ENCODE peak calls at places on chromosome 19, in eight cellular contexts. One of them, this sample, is unnamed.

GRCh38 chr19:18951721-18952281 is 10.8 kb upstream of the HOMER3 start:
- DNase-seq in activated T-helper 2 cell treated with anti-CD3 and anti-CD28 coated beads, Interferon-gamma antibody, Interleukin-2, Interleukin-4, amounts not matched to agents 10 μg/mL and 5 μg/mL and 100 μg/mL, durations not matched to agents 14 hours and 24 hours and 36 hours: no peak
- DNase-seq in K562: no peak
- DNase-seq in stimulated activated CD4-positive, alpha-beta T cell treated with anti-CD3 and anti-CD28 coated beads, TNF-alpha, amount 100 ng/mL, for 48 hours: no peak
- DNase-seq in activated CD8-positive, alpha-beta memory T cell treated with anti-CD3 and anti-CD28 coated beads for 24 hours: no peak
- DNase-seq in NCI-H345: no peak
- DNase-seq in left cardiac atrium: no peak
- DNase-seq in skeletal muscle cell: no peak
- DNase-seq in this sample: no peak

GRCh38 chr19:41116261-41116660 is 2.0 kb downstream of the CYP2F1 start:
- DNase-seq in K562: no peak
- DNase-seq in NCI-H345: no peak
- DNase-seq in activated T-helper 2 cell treated with anti-CD3 and anti-CD28 coated beads, Interferon-gamma antibody, Interleukin-2, Interleukin-4, amounts not matched to agents 10 μg/mL and 5 μg/mL and 100 μg/mL, durations not matched to agents 14 hours and 24 hours and 36 hours: no peak
- DNase-seq in activated CD8-positive, alpha-beta memory T cell treated with anti-CD3 and anti-CD28 coated beads for 24 hours: peak; percentile 33
- DNase-seq in stimulated activated CD4-positive, alpha-beta T cell treated with anti-CD3 and anti-CD28 coated beads, TNF-alpha, amount 100 ng/mL, for 48 hours: no peak
- DNase-seq in left cardiac atrium: no peak
- DNase-seq in skeletal muscle cell: no peak
- DNase-seq in this sample: no peak

GRCh38 chr19:32862741-32863140 is 6.8 kb downstream of the SLC7A9 start:
- DNase-seq in activated CD8-positive, alpha-beta memory T cell treated with anti-CD3 and anti-CD28 coated beads for 24 hours: no peak
- DNase-seq in NCI-H345: no peak
- DNase-seq in skeletal muscle cell: no peak
- DNase-seq in K562: no peak
- DNase-seq in stimulated activated CD4-positive, alpha-beta T cell treated with anti-CD3 and anti-CD28 coated beads, TNF-alpha, amount 100 ng/mL, for 48 hours: no peak
- DNase-seq in activated T-helper 2 cell treated with anti-CD3 and anti-CD28 coated beads, Interferon-gamma antibody, Interleukin-2, Interleukin-4, amounts not matched to agents 10 μg/mL and 5 μg/mL and 100 μg/mL, durations not matched to agents 14 hours and 24 hours and 36 hours: no peak
- DNase-seq in left cardiac atrium: no peak
- DNase-seq in this sample: peak; percentile 73

GRCh38 chr19:14818588-14818987 is 16.4 kb downstream of the OR7A5 start:
- DNase-seq in activated CD8-positive, alpha-beta memory T cell treated with anti-CD3 and anti-CD28 coated beads for 24 hours: no peak
- DNase-seq in K562: no peak
- DNase-seq in NCI-H345: no peak
- DNase-seq in activated T-helper 2 cell treated with anti-CD3 and anti-CD28 coated beads, Interferon-gamma antibody, Interleukin-2, Interleukin-4, amounts not matched to agents 10 μg/mL and 5 μg/mL and 100 μg/mL, durations not matched to agents 14 hours and 24 hours and 36 hours: no peak
- DNase-seq in left cardiac atrium: no peak
- DNase-seq in skeletal muscle cell: no peak
- DNase-seq in stimulated activated CD4-positive, alpha-beta T cell treated with anti-CD3 and anti-CD28 coated beads, TNF-alpha, amount 100 ng/mL, for 48 hours: no peak
- DNase-seq in this sample: no peak

GRCh38 chr19:7788178-7788932 is 25.3 kb downstream of the CLEC4M start:
- DNase-seq in activated T-helper 2 cell treated with anti-CD3 and anti-CD28 coated beads, Interferon-gamma antibody, Interleukin-2, Interleukin-4, amounts not matched to agents 10 μg/mL and 5 μg/mL and 100 μg/mL, durations not matched to agents 14 hours and 24 hours and 36 hours: no peak
- DNase-seq in skeletal muscle cell: no peak
- DNase-seq in NCI-H345: no peak
- DNase-seq in stimulated activated CD4-positive, alpha-beta T cell treated with anti-CD3 and anti-CD28 coated beads, TNF-alpha, amount 100 ng/mL, for 48 hours: no peak
- DNase-seq in activated CD8-positive, alpha-beta memory T cell treated with anti-CD3 and anti-CD28 coated beads for 24 hours: no peak
- DNase-seq in left cardiac atrium: no peak
- DNase-seq in K562: no peak
- DNase-seq in this sample: no peak

GRCh38 chr19:55041627-55042343 is 3.7 kb upstream of the GP6 start:
- DNase-seq in left cardiac atrium: no peak
- DNase-seq in activated CD8-positive, alpha-beta memory T cell treated with anti-CD3 and anti-CD28 coated beads for 24 hours: peak; percentile 66
- DNase-seq in NCI-H345: no peak
- DNase-seq in skeletal muscle cell: no peak
- DNase-seq in stimulated activated CD4-positive, alpha-beta T cell treated with anti-CD3 and anti-CD28 coated beads, TNF-alpha, amount 100 ng/mL, for 48 hours: peak; percentile 31
- DNase-seq in activated T-helper 2 cell treated with anti-CD3 and anti-CD28 coated beads, Interferon-gamma antibody, Interleukin-2, Interleukin-4, amounts not matched to agents 10 μg/mL and 5 μg/mL and 100 μg/mL, durations not matched to agents 14 hours and 24 hours and 36 hours: peak; percentile 35
- DNase-seq in K562: peak; percentile 80
- DNase-seq in this sample: no peak

GRCh38 chr19:49014123-49014869 is 2.6 kb downstream of the LHB start:
- DNase-seq in left cardiac atrium: peak; percentile 49
- DNase-seq in stimulated activated CD4-positive, alpha-beta T cell treated with anti-CD3 and anti-CD28 coated beads, TNF-alpha, amount 100 ng/mL, for 48 hours: no peak
- DNase-seq in activated CD8-positive, alpha-beta memory T cell treated with anti-CD3 and anti-CD28 coated beads for 24 hours: no peak
- DNase-seq in K562: no peak
- DNase-seq in activated T-helper 2 cell treated with anti-CD3 and anti-CD28 coated beads, Interferon-gamma antibody, Interleukin-2, Interleukin-4, amounts not matched to agents 10 μg/mL and 5 μg/mL and 100 μg/mL, durations not matched to agents 14 hours and 24 hours and 36 hours: no peak
- DNase-seq in skeletal muscle cell: no peak
- DNase-seq in NCI-H345: no peak
- DNase-seq in this sample: no peak

GRCh38 chr19:52343548-52343947 is 7.5 kb downstream of the ZNF610 start:
- DNase-seq in NCI-H345: peak; percentile 52
- DNase-seq in left cardiac atrium: peak; percentile 70
- DNase-seq in activated T-helper 2 cell treated with anti-CD3 and anti-CD28 coated beads, Interferon-gamma antibody, Interleukin-2, Interleukin-4, amounts not matched to agents 10 μg/mL and 5 μg/mL and 100 μg/mL, durations not matched to agents 14 hours and 24 hours and 36 hours: peak; percentile 15
- DNase-seq in activated CD8-positive, alpha-beta memory T cell treated with anti-CD3 and anti-CD28 coated beads for 24 hours: peak; percentile 70
- DNase-seq in K562: peak; percentile 61
- DNase-seq in skeletal muscle cell: no peak
- DNase-seq in stimulated activated CD4-positive, alpha-beta T cell treated with anti-CD3 and anti-CD28 coated beads, TNF-alpha, amount 100 ng/mL, for 48 hours: peak; percentile 44
- DNase-seq in this sample: no peak

GRCh38 chr19:5463959-5464358 is 8.7 kb downstream of the ZNRF4 start:
- DNase-seq in stimulated activated CD4-positive, alpha-beta T cell treated with anti-CD3 and anti-CD28 coated beads, TNF-alpha, amount 100 ng/mL, for 48 hours: no peak
- DNase-seq in activated CD8-positive, alpha-beta memory T cell treated with anti-CD3 and anti-CD28 coated beads for 24 hours: no peak
- DNase-seq in activated T-helper 2 cell treated with anti-CD3 and anti-CD28 coated beads, Interferon-gamma antibody, Interleukin-2, Interleukin-4, amounts not matched to agents 10 μg/mL and 5 μg/mL and 100 μg/mL, durations not matched to agents 14 hours and 24 hours and 36 hours: no peak
- DNase-seq in left cardiac atrium: no peak
- DNase-seq in NCI-H345: no peak
- DNase-seq in skeletal muscle cell: no peak
- DNase-seq in K562: no peak
- DNase-seq in this sample: no peak

GRCh38 chr19:33777351-33777750 is 19.3 kb upstream of the KCTD15 start:
- DNase-seq in left cardiac atrium: no peak
- DNase-seq in activated CD8-positive, alpha-beta memory T cell treated with anti-CD3 and anti-CD28 coated beads for 24 hours: no peak
- DNase-seq in NCI-H345: no peak
- DNase-seq in K562: no peak
- DNase-seq in stimulated activated CD4-positive, alpha-beta T cell treated with anti-CD3 and anti-CD28 coated beads, TNF-alpha, amount 100 ng/mL, for 48 hours: no peak
- DNase-seq in skeletal muscle cell: no peak
- DNase-seq in activated T-helper 2 cell treated with anti-CD3 and anti-CD28 coated beads, Interferon-gamma antibody, Interleukin-2, Interleukin-4, amounts not matched to agents 10 μg/mL and 5 μg/mL and 100 μg/mL, durations not matched to agents 14 hours and 24 hours and 36 hours: no peak
- DNase-seq in this sample: no peak

GRCh38 chr19:57682226-57682766 is 519 bp downstream of the ZNF551 start:
- DNase-seq in left cardiac atrium: no peak
- DNase-seq in activated CD8-positive, alpha-beta memory T cell treated with anti-CD3 and anti-CD28 coated beads for 24 hours: no peak
- DNase-seq in activated T-helper 2 cell treated with anti-CD3 and anti-CD28 coated beads, Interferon-gamma antibody, Interleukin-2, Interleukin-4, amounts not matched to agents 10 μg/mL and 5 μg/mL and 100 μg/mL, durations not matched to agents 14 hours and 24 hours and 36 hours: no peak
- DNase-seq in skeletal muscle cell: no peak
- DNase-seq in stimulated activated CD4-positive, alpha-beta T cell treated with anti-CD3 and anti-CD28 coated beads, TNF-alpha, amount 100 ng/mL, for 48 hours: no peak
- DNase-seq in NCI-H345: no peak
- DNase-seq in K562: no peak
- DNase-seq in this sample: no peak

GRCh38 chr19:41323430-41324125 is 13.6 kb downstream of the CCDC97 start:
- DNase-seq in NCI-H345: no peak
- DNase-seq in activated T-helper 2 cell treated with anti-CD3 and anti-CD28 coated beads, Interferon-gamma antibody, Interleukin-2, Interleukin-4, amounts not matched to agents 10 μg/mL and 5 μg/mL and 100 μg/mL, durations not matched to agents 14 hours and 24 hours and 36 hours: no peak
- DNase-seq in left cardiac atrium: peak; percentile 82
- DNase-seq in activated CD8-positive, alpha-beta memory T cell treated with anti-CD3 and anti-CD28 coated beads for 24 hours: no peak
- DNase-seq in skeletal muscle cell: peak; percentile 92
- DNase-seq in K562: peak; percentile 92
- DNase-seq in stimulated activated CD4-positive, alpha-beta T cell treated with anti-CD3 and anti-CD28 coated beads, TNF-alpha, amount 100 ng/mL, for 48 hours: no peak
- DNase-seq in this sample: peak; percentile 89

GRCh38 chr19:11365557-11366117 is 8.8 kb upstream of the SWSAP1 start:
- DNase-seq in skeletal muscle cell: no peak
- DNase-seq in activated T-helper 2 cell treated with anti-CD3 and anti-CD28 coated beads, Interferon-gamma antibody, Interleukin-2, Interleukin-4, amounts not matched to agents 10 μg/mL and 5 μg/mL and 100 μg/mL, durations not matched to agents 14 hours and 24 hours and 36 hours: no peak
- DNase-seq in K562: no peak
- DNase-seq in activated CD8-positive, alpha-beta memory T cell treated with anti-CD3 and anti-CD28 coated beads for 24 hours: no peak
- DNase-seq in stimulated activated CD4-positive, alpha-beta T cell treated with anti-CD3 and anti-CD28 coated beads, TNF-alpha, amount 100 ng/mL, for 48 hours: no peak
- DNase-seq in NCI-H345: no peak
- DNase-seq in left cardiac atrium: no peak
- DNase-seq in this sample: no peak

GRCh38 chr19:1260749-1261511 is 8.2 kb upstream of the CIRBP start:
- DNase-seq in left cardiac atrium: peak; percentile 97
- DNase-seq in K562: peak; percentile 96
- DNase-seq in NCI-H345: peak; percentile 97
- DNase-seq in stimulated activated CD4-positive, alpha-beta T cell treated with anti-CD3 and anti-CD28 coated beads, TNF-alpha, amount 100 ng/mL, for 48 hours: peak; percentile 97
- DNase-seq in activated T-helper 2 cell treated with anti-CD3 and anti-CD28 coated beads, Interferon-gamma antibody, Interleukin-2, Interleukin-4, amounts not matched to agents 10 μg/mL and 5 μg/mL and 100 μg/mL, durations not matched to agents 14 hours and 24 hours and 36 hours: peak; percentile 97
- DNase-seq in skeletal muscle cell: peak; percentile 84
- DNase-seq in activated CD8-positive, alpha-beta memory T cell treated with anti-CD3 and anti-CD28 coated beads for 24 hours: peak; percentile 98
- DNase-seq in this sample: peak; percentile 97

GRCh38 chr19:53660584-53660983 is 28.8 kb downstream of the DPRX start:
- DNase-seq in stimulated activated CD4-positive, alpha-beta T cell treated with anti-CD3 and anti-CD28 coated beads, TNF-alpha, amount 100 ng/mL, for 48 hours: no peak
- DNase-seq in NCI-H345: no peak
- DNase-seq in activated T-helper 2 cell treated with anti-CD3 and anti-CD28 coated beads, Interferon-gamma antibody, Interleukin-2, Interleukin-4, amounts not matched to agents 10 μg/mL and 5 μg/mL and 100 μg/mL, durations not matched to agents 14 hours and 24 hours and 36 hours: no peak
- DNase-seq in left cardiac atrium: no peak
- DNase-seq in skeletal muscle cell: no peak
- DNase-seq in K562: no peak
- DNase-seq in activated CD8-positive, alpha-beta memory T cell treated with anti-CD3 and anti-CD28 coated beads for 24 hours: no peak
- DNase-seq in this sample: no peak

GRCh38 chr19:16075430-16076153 is 703 bp upstream of the TPM4 start:
- DNase-seq in stimulated activated CD4-positive, alpha-beta T cell treated with anti-CD3 and anti-CD28 coated beads, TNF-alpha, amount 100 ng/mL, for 48 hours: no peak
- DNase-seq in left cardiac atrium: no peak
- DNase-seq in K562: no peak
- DNase-seq in skeletal muscle cell: no peak
- DNase-seq in activated CD8-positive, alpha-beta memory T cell treated with anti-CD3 and anti-CD28 coated beads for 24 hours: no peak
- DNase-seq in activated T-helper 2 cell treated with anti-CD3 and anti-CD28 coated beads, Interferon-gamma antibody, Interleukin-2, Interleukin-4, amounts not matched to agents 10 μg/mL and 5 μg/mL and 100 μg/mL, durations not matched to agents 14 hours and 24 hours and 36 hours: no peak
- DNase-seq in NCI-H345: no peak
- DNase-seq in this sample: no peak

GRCh38 chr19:43331435-43332010 is 22.0 kb upstream of the CD177 start:
- DNase-seq in activated CD8-positive, alpha-beta memory T cell treated with anti-CD3 and anti-CD28 coated beads for 24 hours: no peak
- DNase-seq in K562: no peak
- DNase-seq in skeletal muscle cell: no peak
- DNase-seq in NCI-H345: no peak
- DNase-seq in activated T-helper 2 cell treated with anti-CD3 and anti-CD28 coated beads, Interferon-gamma antibody, Interleukin-2, Interleukin-4, amounts not matched to agents 10 μg/mL and 5 μg/mL and 100 μg/mL, durations not matched to agents 14 hours and 24 hours and 36 hours: no peak
- DNase-seq in stimulated activated CD4-positive, alpha-beta T cell treated with anti-CD3 and anti-CD28 coated beads, TNF-alpha, amount 100 ng/mL, for 48 hours: no peak
- DNase-seq in left cardiac atrium: no peak
- DNase-seq in this sample: no peak

GRCh38 chr19:467554-467953 is 6.7 kb upstream of the SHC2 start:
- DNase-seq in NCI-H345: no peak
- DNase-seq in left cardiac atrium: no peak
- DNase-seq in skeletal muscle cell: no peak
- DNase-seq in K562: no peak
- DNase-seq in activated CD8-positive, alpha-beta memory T cell treated with anti-CD3 and anti-CD28 coated beads for 24 hours: no peak
- DNase-seq in stimulated activated CD4-positive, alpha-beta T cell treated with anti-CD3 and anti-CD28 coated beads, TNF-alpha, amount 100 ng/mL, for 48 hours: no peak
- DNase-seq in activated T-helper 2 cell treated with anti-CD3 and anti-CD28 coated beads, Interferon-gamma antibody, Interleukin-2, Interleukin-4, amounts not matched to agents 10 μg/mL and 5 μg/mL and 100 μg/mL, durations not matched to agents 14 hours and 24 hours and 36 hours: no peak
- DNase-seq in this sample: no peak

GRCh38 chr19:3095375-3096191 is 1.4 kb downstream of the GNA11 start:
- DNase-seq in activated CD8-positive, alpha-beta memory T cell treated with anti-CD3 and anti-CD28 coated beads for 24 hours: peak; percentile 67
- DNase-seq in NCI-H345: no peak
- DNase-seq in K562: peak; percentile 40
- DNase-seq in left cardiac atrium: no peak
- DNase-seq in stimulated activated CD4-positive, alpha-beta T cell treated with anti-CD3 and anti-CD28 coated beads, TNF-alpha, amount 100 ng/mL, for 48 hours: peak; percentile 37
- DNase-seq in activated T-helper 2 cell treated with anti-CD3 and anti-CD28 coated beads, Interferon-gamma antibody, Interleukin-2, Interleukin-4, amounts not matched to agents 10 μg/mL and 5 μg/mL and 100 μg/mL, durations not matched to agents 14 hours and 24 hours and 36 hours: peak; percentile 22
- DNase-seq in skeletal muscle cell: no peak
- DNase-seq in this sample: peak; percentile 71

GRCh38 chr19:16143399-16144215 is at the start of gene HSH2D:
- DNase-seq in left cardiac atrium: peak; percentile 45
- DNase-seq in activated T-helper 2 cell treated with anti-CD3 and anti-CD28 coated beads, Interferon-gamma antibody, Interleukin-2, Interleukin-4, amounts not matched to agents 10 μg/mL and 5 μg/mL and 100 μg/mL, durations not matched to agents 14 hours and 24 hours and 36 hours: peak; percentile 79
- DNase-seq in activated CD8-positive, alpha-beta memory T cell treated with anti-CD3 and anti-CD28 coated beads for 24 hours: peak; percentile 85
- DNase-seq in K562: no peak
- DNase-seq in stimulated activated CD4-positive, alpha-beta T cell treated with anti-CD3 and anti-CD28 coated beads, TNF-alpha, amount 100 ng/mL, for 48 hours: peak; percentile 78
- DNase-seq in NCI-H345: peak; percentile 45
- DNase-seq in skeletal muscle cell: no peak
- DNase-seq in this sample: no peak

GRCh38 chr19:5637971-5638370 is 15.1 kb downstream of the SAFB start:
- DNase-seq in skeletal muscle cell: no peak
- DNase-seq in K562: no peak
- DNase-seq in left cardiac atrium: no peak
- DNase-seq in NCI-H345: no peak
- DNase-seq in activated T-helper 2 cell treated with anti-CD3 and anti-CD28 coated beads, Interferon-gamma antibody, Interleukin-2, Interleukin-4, amounts not matched to agents 10 μg/mL and 5 μg/mL and 100 μg/mL, durations not matched to agents 14 hours and 24 hours and 36 hours: no peak
- DNase-seq in activated CD8-positive, alpha-beta memory T cell treated with anti-CD3 and anti-CD28 coated beads for 24 hours: no peak
- DNase-seq in stimulated activated CD4-positive, alpha-beta T cell treated with anti-CD3 and anti-CD28 coated beads, TNF-alpha, amount 100 ng/mL, for 48 hours: no peak
- DNase-seq in this sample: peak; percentile 9

GRCh38 chr19:19537321-19538048 is 580 bp upstream of the CILP2 start:
- DNase-seq in NCI-H345: no peak
- DNase-seq in skeletal muscle cell: no peak
- DNase-seq in K562: no peak
- DNase-seq in left cardiac atrium: no peak
- DNase-seq in activated CD8-positive, alpha-beta memory T cell treated with anti-CD3 and anti-CD28 coated beads for 24 hours: no peak
- DNase-seq in stimulated activated CD4-positive, alpha-beta T cell treated with anti-CD3 and anti-CD28 coated beads, TNF-alpha, amount 100 ng/mL, for 48 hours: no peak
- DNase-seq in activated T-helper 2 cell treated with anti-CD3 and anti-CD28 coated beads, Interferon-gamma antibody, Interleukin-2, Interleukin-4, amounts not matched to agents 10 μg/mL and 5 μg/mL and 100 μg/mL, durations not matched to agents 14 hours and 24 hours and 36 hours: no peak
- DNase-seq in this sample: no peak

GRCh38 chr19:35785087-35785627 is 9.8 kb downstream of the ARHGAP33 start:
- DNase-seq in stimulated activated CD4-positive, alpha-beta T cell treated with anti-CD3 and anti-CD28 coated beads, TNF-alpha, amount 100 ng/mL, for 48 hours: no peak
- DNase-seq in K562: no peak
- DNase-seq in activated CD8-positive, alpha-beta memory T cell treated with anti-CD3 and anti-CD28 coated beads for 24 hours: no peak
- DNase-seq in skeletal muscle cell: no peak
- DNase-seq in activated T-helper 2 cell treated with anti-CD3 and anti-CD28 coated beads, Interferon-gamma antibody, Interleukin-2, Interleukin-4, amounts not matched to agents 10 μg/mL and 5 μg/mL and 100 μg/mL, durations not matched to agents 14 hours and 24 hours and 36 hours: no peak
- DNase-seq in left cardiac atrium: no peak
- DNase-seq in NCI-H345: no peak
- DNase-seq in this sample: no peak

GRCh38 chr19:7970716-7971448 is 27.4 kb upstream of the TIMM44 start:
- DNase-seq in activated CD8-positive, alpha-beta memory T cell treated with anti-CD3 and anti-CD28 coated beads for 24 hours: peak; percentile 67
- DNase-seq in left cardiac atrium: no peak
- DNase-seq in NCI-H345: peak; percentile 5
- DNase-seq in skeletal muscle cell: no peak
- DNase-seq in stimulated activated CD4-positive, alpha-beta T cell treated with anti-CD3 and anti-CD28 coated beads, TNF-alpha, amount 100 ng/mL, for 48 hours: peak; percentile 11
- DNase-seq in activated T-helper 2 cell treated with anti-CD3 and anti-CD28 coated beads, Interferon-gamma antibody, Interleukin-2, Interleukin-4, amounts not matched to agents 10 μg/mL and 5 μg/mL and 100 μg/mL, durations not matched to agents 14 hours and 24 hours and 36 hours: no peak
- DNase-seq in K562: peak; percentile 54
- DNase-seq in this sample: no peak

GRCh38 chr19:10826236-10826635 is 9.8 kb downstream of the TMED1 start:
- DNase-seq in left cardiac atrium: no peak
- DNase-seq in activated CD8-positive, alpha-beta memory T cell treated with anti-CD3 and anti-CD28 coated beads for 24 hours: no peak
- DNase-seq in activated T-helper 2 cell treated with anti-CD3 and anti-CD28 coated beads, Interferon-gamma antibody, Interleukin-2, Interleukin-4, amounts not matched to agents 10 μg/mL and 5 μg/mL and 100 μg/mL, durations not matched to agents 14 hours and 24 hours and 36 hours: no peak
- DNase-seq in NCI-H345: no peak
- DNase-seq in skeletal muscle cell: no peak
- DNase-seq in K562: no peak
- DNase-seq in stimulated activated CD4-positive, alpha-beta T cell treated with anti-CD3 and anti-CD28 coated beads, TNF-alpha, amount 100 ng/mL, for 48 hours: no peak
- DNase-seq in this sample: no peak

GRCh38 chr19:10830941-10831779 is 4.9 kb downstream of the TMED1 start:
- DNase-seq in left cardiac atrium: no peak
- DNase-seq in NCI-H345: no peak
- DNase-seq in K562: no peak
- DNase-seq in activated CD8-positive, alpha-beta memory T cell treated with anti-CD3 and anti-CD28 coated beads for 24 hours: no peak
- DNase-seq in skeletal muscle cell: no peak
- DNase-seq in stimulated activated CD4-positive, alpha-beta T cell treated with anti-CD3 and anti-CD28 coated beads, TNF-alpha, amount 100 ng/mL, for 48 hours: no peak
- DNase-seq in activated T-helper 2 cell treated with anti-CD3 and anti-CD28 coated beads, Interferon-gamma antibody, Interleukin-2, Interleukin-4, amounts not matched to agents 10 μg/mL and 5 μg/mL and 100 μg/mL, durations not matched to agents 14 hours and 24 hours and 36 hours: no peak
- DNase-seq in this sample: no peak

GRCh38 chr19:10975374-10976036 is 14.7 kb downstream of the SMARCA4 start:
- DNase-seq in K562: no peak
- DNase-seq in left cardiac atrium: peak; percentile 56
- DNase-seq in skeletal muscle cell: no peak
- DNase-seq in activated T-helper 2 cell treated with anti-CD3 and anti-CD28 coated beads, Interferon-gamma antibody, Interleukin-2, Interleukin-4, amounts not matched to agents 10 μg/mL and 5 μg/mL and 100 μg/mL, durations not matched to agents 14 hours and 24 hours and 36 hours: no peak
- DNase-seq in activated CD8-positive, alpha-beta memory T cell treated with anti-CD3 and anti-CD28 coated beads for 24 hours: no peak
- DNase-seq in stimulated activated CD4-positive, alpha-beta T cell treated with anti-CD3 and anti-CD28 coated beads, TNF-alpha, amount 100 ng/mL, for 48 hours: no peak
- DNase-seq in NCI-H345: no peak
- DNase-seq in this sample: no peak

GRCh38 chr19:15488489-15489226 is 9.4 kb upstream of the PGLYRP2 start:
- DNase-seq in K562: no peak
- DNase-seq in stimulated activated CD4-positive, alpha-beta T cell treated with anti-CD3 and anti-CD28 coated beads, TNF-alpha, amount 100 ng/mL, for 48 hours: no peak
- DNase-seq in left cardiac atrium: peak; percentile 52
- DNase-seq in NCI-H345: no peak
- DNase-seq in activated CD8-positive, alpha-beta memory T cell treated with anti-CD3 and anti-CD28 coated beads for 24 hours: no peak
- DNase-seq in skeletal muscle cell: no peak
- DNase-seq in activated T-helper 2 cell treated with anti-CD3 and anti-CD28 coated beads, Interferon-gamma antibody, Interleukin-2, Interleukin-4, amounts not matched to agents 10 μg/mL and 5 μg/mL and 100 μg/mL, durations not matched to agents 14 hours and 24 hours and 36 hours: no peak
- DNase-seq in this sample: no peak

GRCh38 chr19:33389574-33390119 is 16.1 kb downstream of the CEBPG start:
- DNase-seq in NCI-H345: no peak
- DNase-seq in stimulated activated CD4-positive, alpha-beta T cell treated with anti-CD3 and anti-CD28 coated beads, TNF-alpha, amount 100 ng/mL, for 48 hours: no peak
- DNase-seq in activated T-helper 2 cell treated with anti-CD3 and anti-CD28 coated beads, Interferon-gamma antibody, Interleukin-2, Interleukin-4, amounts not matched to agents 10 μg/mL and 5 μg/mL and 100 μg/mL, durations not matched to agents 14 hours and 24 hours and 36 hours: no peak
- DNase-seq in left cardiac atrium: no peak
- DNase-seq in activated CD8-positive, alpha-beta memory T cell treated with anti-CD3 and anti-CD28 coated beads for 24 hours: no peak
- DNase-seq in skeletal muscle cell: no peak
- DNase-seq in K562: no peak
- DNase-seq in this sample: peak; percentile 67

GRCh38 chr19:3821857-3822364 is 35.7 kb upstream of the MATK start:
- DNase-seq in left cardiac atrium: peak; percentile 60
- DNase-seq in activated CD8-positive, alpha-beta memory T cell treated with anti-CD3 and anti-CD28 coated beads for 24 hours: peak; percentile 99
- DNase-seq in NCI-H345: peak; percentile 63
- DNase-seq in stimulated activated CD4-positive, alpha-beta T cell treated with anti-CD3 and anti-CD28 coated beads, TNF-alpha, amount 100 ng/mL, for 48 hours: peak; percentile 83
- DNase-seq in K562: peak; percentile 88
- DNase-seq in activated T-helper 2 cell treated with anti-CD3 and anti-CD28 coated beads, Interferon-gamma antibody, Interleukin-2, Interleukin-4, amounts not matched to agents 10 μg/mL and 5 μg/mL and 100 μg/mL, durations not matched to agents 14 hours and 24 hours and 36 hours: peak; percentile 85
- DNase-seq in skeletal muscle cell: no peak
- DNase-seq in this sample: no peak

GRCh38 chr19:6065685-6066365 is 44.5 kb downstream of the RFX2 start:
- DNase-seq in activated CD8-positive, alpha-beta memory T cell treated with anti-CD3 and anti-CD28 coated beads for 24 hours: peak; percentile 74
- DNase-seq in stimulated activated CD4-positive, alpha-beta T cell treated with anti-CD3 and anti-CD28 coated beads, TNF-alpha, amount 100 ng/mL, for 48 hours: peak; percentile 28
- DNase-seq in NCI-H345: peak; percentile 82
- DNase-seq in K562: peak; percentile 88
- DNase-seq in left cardiac atrium: peak; percentile 51
- DNase-seq in activated T-helper 2 cell treated with anti-CD3 and anti-CD28 coated beads, Interferon-gamma antibody, Interleukin-2, Interleukin-4, amounts not matched to agents 10 μg/mL and 5 μg/mL and 100 μg/mL, durations not matched to agents 14 hours and 24 hours and 36 hours: no peak
- DNase-seq in skeletal muscle cell: no peak
- DNase-seq in this sample: peak; percentile 82

GRCh38 chr19:17172624-17173345 is 42.4 kb upstream of the USE1 start:
- DNase-seq in stimulated activated CD4-positive, alpha-beta T cell treated with anti-CD3 and anti-CD28 coated beads, TNF-alpha, amount 100 ng/mL, for 48 hours: no peak
- DNase-seq in activated CD8-positive, alpha-beta memory T cell treated with anti-CD3 and anti-CD28 coated beads for 24 hours: no peak
- DNase-seq in NCI-H345: no peak
- DNase-seq in activated T-helper 2 cell treated with anti-CD3 and anti-CD28 coated beads, Interferon-gamma antibody, Interleukin-2, Interleukin-4, amounts not matched to agents 10 μg/mL and 5 μg/mL and 100 μg/mL, durations not matched to agents 14 hours and 24 hours and 36 hours: no peak
- DNase-seq in K562: no peak
- DNase-seq in left cardiac atrium: no peak
- DNase-seq in skeletal muscle cell: no peak
- DNase-seq in this sample: no peak

GRCh38 chr19:45152504-45153338 is 8.1 kb downstream of the NKPD1 start:
- DNase-seq in activated T-helper 2 cell treated with anti-CD3 and anti-CD28 coated beads, Interferon-gamma antibody, Interleukin-2, Interleukin-4, amounts not matched to agents 10 μg/mL and 5 μg/mL and 100 μg/mL, durations not matched to agents 14 hours and 24 hours and 36 hours: peak; percentile 48
- DNase-seq in left cardiac atrium: peak; percentile 76
- DNase-seq in activated CD8-positive, alpha-beta memory T cell treated with anti-CD3 and anti-CD28 coated beads for 24 hours: peak; percentile 77
- DNase-seq in NCI-H345: peak; percentile 26
- DNase-seq in stimulated activated CD4-positive, alpha-beta T cell treated with anti-CD3 and anti-CD28 coated beads, TNF-alpha, amount 100 ng/mL, for 48 hours: peak; percentile 40
- DNase-seq in K562: no peak
- DNase-seq in skeletal muscle cell: no peak
- DNase-seq in this sample: no peak

GRCh38 chr19:31518216-31518615 is 169.0 kb upstream of the TSHZ3 start:
- DNase-seq in K562: no peak
- DNase-seq in activated CD8-positive, alpha-beta memory T cell treated with anti-CD3 and anti-CD28 coated beads for 24 hours: no peak
- DNase-seq in skeletal muscle cell: no peak
- DNase-seq in left cardiac atrium: no peak
- DNase-seq in activated T-helper 2 cell treated with anti-CD3 and anti-CD28 coated beads, Interferon-gamma antibody, Interleukin-2, Interleukin-4, amounts not matched to agents 10 μg/mL and 5 μg/mL and 100 μg/mL, durations not matched to agents 14 hours and 24 hours and 36 hours: no peak
- DNase-seq in NCI-H345: no peak
- DNase-seq in stimulated activated CD4-positive, alpha-beta T cell treated with anti-CD3 and anti-CD28 coated beads, TNF-alpha, amount 100 ng/mL, for 48 hours: no peak
- DNase-seq in this sample: no peak

This sample was measured in suprapubic skin.